ENCODE peak calls at places on chromosomes 4 and X, in six cellular contexts. A, F, Z, I, X and K are unnamed samples.

GRCh38 chr4:22389240-22389871 is 126.5 kb downstream of the ADGRA3 start:
- DNase-seq in A (peak; percentile 76), F (peak; percentile 45), Z (peak; percentile 47), I (no peak), X (peak; percentile 58), K (no peak)

GRCh38 chrX:131595120-131595519 is 51.2 kb downstream of the OR13H1 start:
- DNase-seq in A (no peak), F (no peak), Z (no peak), I (no peak), X (no peak), K (no peak)

GRCh38 chrX:103254921-103255455 is at the start of gene TCEAL8:
- DNase-seq in A (peak; percentile 62), F (peak; percentile 80), Z (peak; percentile 54), I (peak; percentile 45), X (peak; percentile 84), K (peak; percentile 58)

GRCh38 chrX:101394372-101394771 is 3.6 kb downstream of the RPL36A start:
- DNase-seq in A (no peak), F (no peak), Z (no peak), I (no peak), X (no peak), K (no peak)

GRCh38 chr4:1637580-1638271 is 46.4 kb downstream of the FAM53A start:
- DNase-seq in A (no peak), F (no peak), Z (no peak), I (no peak), X (no peak), K (no peak)

GRCh38 chr4:185716008-185716976 is 95.7 kb downstream of the SORBS2 start:
- DNase-seq in A (no peak), F (no peak), Z (peak; percentile 38), I (no peak), X (peak; percentile 93), K (no peak)

GRCh38 chr4:56289934-56290333 is 97.4 kb downstream of the AASDH start:
- DNase-seq in A (no peak), F (no peak), Z (peak; percentile 22), I (no peak), X (peak; percentile 41), K (no peak)

GRCh38 chrX:101206471-101206870 is 13.1 kb upstream of the DRP2 start:
- DNase-seq in A (no peak), F (no peak), Z (peak; percentile 29), I (no peak), X (no peak), K (no peak)

GRCh38 chr4:172982151-172982590 is 186.4 kb upstream of the GALNT7 start:
- DNase-seq in A (peak; percentile 92), F (no peak), Z (peak; percentile 99), I (peak; percentile 36), X (peak; percentile 15), K (no peak)

GRCh38 chrX:133307094-133307493 is 88.9 kb upstream of the TFDP3 start:
- DNase-seq in A (no peak), F (no peak), Z (no peak), I (no peak), X (no peak), K (no peak)

GRCh38 chr4:176376032-176376614 is 56.4 kb downstream of the SPCS3 start:
- DNase-seq in A (no peak), F (no peak), Z (peak; percentile 9), I (no peak), X (no peak), K (no peak)

GRCh38 chrX:21440911-21441310 is 66.7 kb downstream of the CNKSR2 start:
- DNase-seq in A (no peak), F (no peak), Z (no peak), I (no peak), X (no peak), K (no peak)

GRCh38 chrX:134622813-134623185 is 35.5 kb downstream of the PLAC1 start:
- DNase-seq in A (no peak), F (no peak), Z (peak; percentile 77), I (no peak), X (no peak), K (no peak)

GRCh38 chr4:38872620-38873019 is 5.0 kb downstream of the FAM114A1 start:
- DNase-seq in A (peak; percentile 85), F (peak; percentile 68), Z (no peak), I (no peak), X (no peak), K (no peak)

GRCh38 chrX:18931972-18932371 is 51.9 kb downstream of the PHKA2 start:
- DNase-seq in A (peak; percentile 6), F (peak; percentile 20), Z (no peak), I (no peak), X (no peak), K (no peak)

GRCh38 chr4:22477136-22477793 is 38.6 kb downstream of the ADGRA3 start:
- DNase-seq in A (no peak), F (peak; percentile 50), Z (no peak), I (no peak), X (no peak), K (no peak)

GRCh38 chr4:87005369-87005689 is 70.5 kb downstream of the AFF1 start:
- DNase-seq in A (no peak), F (no peak), Z (no peak), I (no peak), X (no peak), K (no peak)

GRCh38 chrX:2500091-2500680 is 590 bp downstream of the DHRSX start:
- DNase-seq in A (peak; percentile 46), F (peak; percentile 45), Z (peak; percentile 50), I (no peak), X (peak; percentile 33), K (peak; percentile 53)

GRCh38 chr4:42149004-42149403 is 3.5 kb downstream of the BEND4 start:
- DNase-seq in A (no peak), F (no peak), Z (no peak), I (no peak), X (no peak), K (no peak)

GRCh38 chr4:184361443-184361842 is 112.9 kb downstream of the IRF2 start:
- DNase-seq in A (no peak), F (peak; percentile 4), Z (peak; percentile 34), I (no peak), X (no peak), K (no peak)

GRCh38 chr4:155392486-155393184 is 15.9 kb upstream of the MAP9 start:
- DNase-seq in A (peak; percentile 73), F (no peak), Z (peak; percentile 79), I (no peak), X (no peak), K (no peak)

GRCh38 chrX:154731881-154732280 is 19.0 kb downstream of the GAB3 start:
- DNase-seq in A (no peak), F (no peak), Z (no peak), I (no peak), X (no peak), K (no peak)

GRCh38 chrX:2642791-2643190 is 48.3 kb upstream of the CD99 start:
- DNase-seq in A (no peak), F (no peak), Z (no peak), I (no peak), X (no peak), K (no peak)

GRCh38 chr4:8012517-8012916 is 72.9 kb upstream of the AFAP1 start:
- DNase-seq in A (no peak), F (no peak), Z (no peak), I (no peak), X (no peak), K (no peak)

GRCh38 chr4:8013976-8014726 is 74.5 kb upstream of the AFAP1 start:
- DNase-seq in A (no peak), F (no peak), Z (no peak), I (no peak), X (no peak), K (no peak)

GRCh38 chr4:8019396-8020365 is 80.0 kb upstream of the AFAP1 start:
- DNase-seq in A (no peak), F (peak; percentile 74), Z (peak; percentile 42), I (no peak), X (peak; percentile 94), K (no peak)

GRCh38 chr4:8016527-8016926 is 76.9 kb upstream of the AFAP1 start:
- DNase-seq in A (no peak), F (no peak), Z (no peak), I (no peak), X (no peak), K (no peak)

DNA sequence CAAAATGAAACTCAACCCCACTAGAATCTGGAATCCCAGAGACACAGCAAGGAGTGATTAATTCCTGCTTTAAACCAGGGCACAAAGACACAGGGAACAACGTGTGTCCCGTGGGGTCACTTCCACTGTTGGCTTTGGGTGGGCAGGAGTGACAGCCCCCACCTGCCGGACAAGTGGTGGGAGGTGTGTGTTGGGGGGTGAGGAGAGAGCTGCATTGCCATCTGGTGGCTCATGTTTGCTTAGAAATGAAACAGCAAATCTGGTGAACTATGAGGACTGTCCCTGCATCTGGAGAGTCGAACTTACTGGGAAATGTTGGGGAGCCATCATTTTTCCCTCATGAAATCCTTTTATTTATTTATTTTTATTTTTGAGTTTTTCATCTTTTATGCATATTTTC is 75.9 kb upstream of the AFAP1 start:
- DNase-seq in A (no peak), F (no peak), Z (no peak), I (no peak), X (peak; percentile 23), K (no peak)
- TF ChIP-seq CTCF in A (peak; percentile 46), F (no peak), Z (peak; percentile 51), I (no peak), X (peak; percentile 27), K (no peak)

GRCh38 chr4:138158746-138159297 is 83.3 kb downstream of the SLC7A11 start:
- DNase-seq in A (peak; percentile 82), F (no peak), Z (peak; percentile 68), I (no peak), X (no peak), K (no peak)

GRCh38 chr4:138162259-138162658 is 79.9 kb downstream of the SLC7A11 start:
- DNase-seq in A (no peak), F (no peak), Z (peak; percentile 77), I (no peak), X (no peak), K (no peak)

GRCh38 chr4:138161351-138161750 is 80.8 kb downstream of the SLC7A11 start:
- DNase-seq in A (no peak), F (no peak), Z (no peak), I (no peak), X (no peak), K (no peak)

GRCh38 chr4:138163171-138163570 is 79.0 kb downstream of the SLC7A11 start:
- DNase-seq in A (no peak), F (no peak), Z (no peak), I (no peak), X (no peak), K (no peak)

GRCh38 chr4:138164218-138164617 is 77.9 kb downstream of the SLC7A11 start:
- DNase-seq in A (no peak), F (no peak), Z (no peak), I (no peak), X (no peak), K (no peak)
- TF ChIP-seq CTCF in A (no peak), F (no peak), Z (no peak), I (no peak), X (no peak), K (no peak)

DNA sequence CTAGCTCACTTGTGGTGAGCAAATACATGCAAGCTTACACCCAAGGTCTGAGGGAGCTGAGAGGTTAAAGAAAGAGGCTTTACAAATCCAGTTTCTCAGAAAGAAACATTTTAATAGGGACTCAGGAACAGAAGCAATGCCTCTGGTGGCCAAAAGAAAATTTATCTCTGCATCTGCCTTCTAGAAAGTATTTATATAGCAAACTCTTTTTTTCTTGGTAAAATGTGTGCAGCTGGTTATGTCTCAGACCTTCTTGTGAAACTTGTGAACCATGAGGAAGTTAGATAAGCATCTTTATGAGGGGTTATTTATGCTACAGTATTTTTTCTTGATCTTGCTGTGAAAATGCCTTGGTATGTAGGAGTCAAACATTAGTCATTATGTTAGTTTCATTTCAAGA is 48.5 kb upstream of the CYSLTR1 start:
- DNase-seq in A (peak; percentile 57), F (no peak), Z (peak; percentile 86), I (no peak), X (no peak), K (no peak)
- TF ChIP-seq CTCF in A (no peak), F (no peak), Z (peak; percentile 58), I (no peak), X (no peak), K (no peak)

GRCh38 chrX:38282044-38282443 is 45.3 kb downstream of the RPGR start:
- DNase-seq in A (no peak), F (no peak), Z (no peak), I (no peak), X (no peak), K (no peak)
- TF ChIP-seq CTCF in A (peak; percentile 51), F (no peak), Z (peak; percentile 52), I (no peak), X (no peak), K (no peak)